ENCODE peak calls at places on chromosomes 13 and 19, in five cellular contexts. C is GM20000; N is MM.1S; T is type B pancreatic cell; R is stimulated activated CD4-positive, alpha-beta T cell treated with anti-CD3 and anti-CD28 coated beads, Interleukin-1b, Interleukin-23, amount 100 ng/mL, for 4 hours. Q is an unnamed sample.

GRCh38 chr13:44921478-44921877 is 67.8 kb downstream of the NUFIP1 start:
- DNase-seq in C (no peak), N (no peak), T (no peak), R (no peak), Q (no peak)

GRCh38 chr13:43307921-43308433 is 284.6 kb downstream of the DNAJC15 start:
- DNase-seq in C (peak), N (no peak), T (no peak), R (no peak), Q (peak)

GRCh38 chr13:26971990-26972888 is 199.4 kb downstream of the USP12 start:
- DNase-seq in C (peak), N (peak), T (no peak), R (no peak), Q (peak)

GRCh38 chr19:29768166-29768565 is 43.6 kb upstream of the CCNE1 start:
- DNase-seq in C (no peak), N (no peak), T (no peak), R (no peak), Q (no peak)

GRCh38 chr19:55486971-55487883 is 1.0 kb upstream of the SSC5D start:
- DNase-seq in C (peak), N (no peak), T (no peak), R (peak), Q (no peak)

GRCh38 chr19:43695985-43696729 is 19.7 kb upstream of the IRGC start:
- DNase-seq in C (no peak), N (no peak), T (no peak), R (no peak), Q (no peak)

GRCh38 chr19:6828306-6828697 is 55.8 kb downstream of the VAV1 start:
- DNase-seq in C (no peak), N (no peak), T (no peak), R (no peak), Q (no peak)

GRCh38 chr13:76708138-76708537 is 178.1 kb downstream of the KCTD12 start:
- DNase-seq in C (no peak), N (no peak), T (no peak), R (no peak), Q (no peak)

GRCh38 chr19:36152886-36153525 is 759 bp upstream of the COX7A1 start:
- DNase-seq in C (no peak), N (no peak), T (no peak), R (no peak), Q (no peak)

GRCh38 chr19:12722566-12723382 is 958 bp downstream of the TNPO2 start:
- DNase-seq in C (peak), N (peak), T (peak), R (peak), Q (peak)

GRCh38 chr19:17031741-17032140 is 5.1 kb upstream of the CPAMD8 start:
- DNase-seq in C (no peak), N (no peak), T (no peak), R (no peak), Q (no peak)

GRCh38 chr19:44666852-44667251 is 4.4 kb upstream of the CEACAM19 start:
- DNase-seq in C (no peak), N (no peak), T (no peak), R (no peak), Q (no peak)

GRCh38 chr19:16449330-16449961 is 22.3 kb downstream of the EPS15L1 start:
- DNase-seq in C (peak), N (peak), T (no peak), R (no peak), Q (no peak)

GRCh38 chr19:51478381-51479285 is at the start of gene CEACAM18:
- DNase-seq in C (no peak), N (no peak), T (no peak), R (no peak), Q (no peak)

GRCh38 chr19:14349426-14349825 is 31.8 kb upstream of the ADGRE5 start:
- DNase-seq in C (no peak), N (no peak), T (no peak), R (no peak), Q (no peak)

GRCh38 chr19:56748443-56748842 is 76.9 kb upstream of the ZNF835 start:
- DNase-seq in C (no peak), N (no peak), T (no peak), R (no peak), Q (peak)

GRCh38 chr19:2811221-2811722 is 8.4 kb upstream of the ZNF554 start:
- DNase-seq in C (peak), N (no peak), T (no peak), R (no peak), Q (no peak)

GRCh38 chr13:59776924-59777690 is 386.6 kb downstream of the DIAPH3 start:
- DNase-seq in C (no peak), N (no peak), T (no peak), R (no peak), Q (no peak)

GRCh38 chr13:78194904-78195639 is 276.4 kb upstream of the EDNRB start:
- DNase-seq in C (no peak), N (no peak), T (no peak), R (no peak), Q (no peak)

GRCh38 chr13:30910676-30911075 is 4.6 kb downstream of the MEDAG start:
- DNase-seq in C (no peak), N (no peak), T (no peak), R (no peak), Q (no peak)

GRCh38 chr13:111315347-111315995 is 5.0 kb upstream of the TEX29 start:
- DNase-seq in C (no peak), N (no peak), T (peak), R (no peak), Q (no peak)

GRCh38 chr13:62375653-62376052 is 960.0 kb upstream of the PCDH20 start:
- DNase-seq in C (no peak), N (no peak), T (no peak), R (no peak), Q (peak)

GRCh38 chr13:80040219-80040976 is 300.5 kb downstream of the SPRY2 start:
- DNase-seq in C (no peak), N (no peak), T (no peak), R (no peak), Q (no peak)

GRCh38 chr13:22081430-22081829 is 410.6 kb downstream of the FGF9 start:
- DNase-seq in C (no peak), N (no peak), T (no peak), R (no peak), Q (no peak)

GRCh38 chr19:45632468-45633196 is 6.6 kb downstream of the EML2 start:
- DNase-seq in C (no peak), N (no peak), T (peak), R (no peak), Q (peak)

GRCh38 chr13:93959796-93960533 is 519.5 kb downstream of the DCT start:
- DNase-seq in C (no peak), N (no peak), T (no peak), R (no peak), Q (peak)

GRCh38 chr19:18414504-18415176 is 4.6 kb upstream of the SSBP4 start:
- DNase-seq in C (no peak), N (no peak), T (no peak), R (no peak), Q (peak)

GRCh38 chr19:55095260-55096060 is 19.8 kb downstream of the EPS8L1 start:
- DNase-seq in C (no peak), N (no peak), T (no peak), R (no peak), Q (peak)

GRCh38 chr19:15288146-15288963 is 44.0 kb downstream of the BRD4 start:
- DNase-seq in C (no peak), N (peak), T (no peak), R (no peak), Q (peak)

GRCh38 chr19:38270587-38271167 is 6.3 kb downstream of the SPINT2 start:
- DNase-seq in C (no peak), N (no peak), T (no peak), R (no peak), Q (no peak)

GRCh38 chr13:110455941-110456340 is 105.6 kb downstream of the RAB20 start:
- DNase-seq in C (peak), N (peak), T (peak), R (peak), Q (peak)

GRCh38 chr13:42116225-42116624 is 67.8 kb downstream of the DGKH start:
- DNase-seq in C (no peak), N (no peak), T (no peak), R (no peak), Q (no peak)

GRCh38 chr19:32896516-32897214 is 27.1 kb upstream of the SLC7A9 start:
- DNase-seq in C (no peak), N (no peak), T (no peak), R (no peak), Q (no peak)

GRCh38 chr13:86108334-86108733 is 309.1 kb upstream of the SLITRK6 start:
- DNase-seq in C (no peak), N (peak), T (no peak), R (no peak), Q (no peak)